ENCODE peak calls at places on chromosomes 12 and 14, in four cellular contexts. F is substantia nigra, C is A549, N is pancreas. H is an unnamed sample.

GRCh38 chr14:103705158-103705523 is 10.1 kb downstream of the XRCC3 start:
- DNase-seq in F (no peak), C (no peak), N (no peak), H (no peak)

GRCh38 chr12:103326190-103326589 is 169.6 kb downstream of the C12orf42 start:
- DNase-seq in F (no peak), C (peak; percentile 9), N (no peak), H (no peak)

GRCh38 chr14:30243805-30244204 is 315.2 kb upstream of the G2E3 start:
- DNase-seq in F (no peak), C (no peak), N (no peak), H (no peak)

GRCh38 chr14:94773017-94773681 is 3.2 kb upstream of the GSC start:
- DNase-seq in F (no peak), C (no peak), N (no peak), H (no peak)

GRCh38 chr12:107514887-107515445 is 170.6 kb upstream of the PWP1 start:
- DNase-seq in F (no peak), C (peak; percentile 53), N (no peak), H (no peak)

GRCh38 chr12:78951746-78952532 is 87.4 kb downstream of the SYT1 start:
- DNase-seq in F (no peak), C (no peak), N (no peak), H (no peak)

GRCh38 chr14:42469637-42470426 is 863.2 kb downstream of the LRFN5 start:
- DNase-seq in F (no peak), C (peak; percentile 26), N (no peak), H (no peak)

GRCh38 chr14:50410921-50411320 is 14.2 kb upstream of the CDKL1 start:
- DNase-seq in F (no peak), C (no peak), N (no peak), H (no peak)

GRCh38 chr12:6093764-6094163 is 30.7 kb downstream of the VWF start:
- DNase-seq in F (no peak), C (no peak), N (no peak), H (no peak)
- H3K27ac ChIP-seq in F (no peak overlapping the region), C (peak overlapping the region; percentile 65), N (no peak overlapping the region), H (peak overlapping the region; percentile 58)

GRCh38 chr12:117907108-117907689 is 61.6 kb downstream of the KSR2 start:
- DNase-seq in F (no peak), C (no peak), N (peak; percentile 54), H (no peak)
- H3K27ac ChIP-seq in F (no peak overlapping the region), C (no peak overlapping the region), N (no peak overlapping the region), H (no peak overlapping the region)

GRCh38 chr12:25051583-25052190 is 102.8 kb upstream of the BCAT1 start:
- DNase-seq in F (no peak), C (no peak), N (no peak), H (no peak)
- H3K27ac ChIP-seq in F (no peak overlapping the region), C (no peak overlapping the region), N (peak overlapping the region; percentile 75), H (no peak overlapping the region)

GRCh38 chr12:111447571-111448265 is 42.0 kb downstream of the SH2B3 start:
- DNase-seq in F (no peak), C (no peak), N (no peak), H (no peak)

GRCh38 chr12:111448266-111448830 is 42.6 kb downstream of the SH2B3 start:
- DNase-seq in F (no peak), C (no peak), N (no peak), H (peak; percentile 18)

GRCh38 chr12:111451232-111451631 is 45.5 kb downstream of the SH2B3 start:
- DNase-seq in F (no peak), C (no peak), N (no peak), H (no peak)

GRCh38 chr12:111450676-111451075 is 45.0 kb downstream of the SH2B3 start:
- DNase-seq in F (no peak), C (no peak), N (peak; percentile 43), H (peak; percentile 25)

DNA sequence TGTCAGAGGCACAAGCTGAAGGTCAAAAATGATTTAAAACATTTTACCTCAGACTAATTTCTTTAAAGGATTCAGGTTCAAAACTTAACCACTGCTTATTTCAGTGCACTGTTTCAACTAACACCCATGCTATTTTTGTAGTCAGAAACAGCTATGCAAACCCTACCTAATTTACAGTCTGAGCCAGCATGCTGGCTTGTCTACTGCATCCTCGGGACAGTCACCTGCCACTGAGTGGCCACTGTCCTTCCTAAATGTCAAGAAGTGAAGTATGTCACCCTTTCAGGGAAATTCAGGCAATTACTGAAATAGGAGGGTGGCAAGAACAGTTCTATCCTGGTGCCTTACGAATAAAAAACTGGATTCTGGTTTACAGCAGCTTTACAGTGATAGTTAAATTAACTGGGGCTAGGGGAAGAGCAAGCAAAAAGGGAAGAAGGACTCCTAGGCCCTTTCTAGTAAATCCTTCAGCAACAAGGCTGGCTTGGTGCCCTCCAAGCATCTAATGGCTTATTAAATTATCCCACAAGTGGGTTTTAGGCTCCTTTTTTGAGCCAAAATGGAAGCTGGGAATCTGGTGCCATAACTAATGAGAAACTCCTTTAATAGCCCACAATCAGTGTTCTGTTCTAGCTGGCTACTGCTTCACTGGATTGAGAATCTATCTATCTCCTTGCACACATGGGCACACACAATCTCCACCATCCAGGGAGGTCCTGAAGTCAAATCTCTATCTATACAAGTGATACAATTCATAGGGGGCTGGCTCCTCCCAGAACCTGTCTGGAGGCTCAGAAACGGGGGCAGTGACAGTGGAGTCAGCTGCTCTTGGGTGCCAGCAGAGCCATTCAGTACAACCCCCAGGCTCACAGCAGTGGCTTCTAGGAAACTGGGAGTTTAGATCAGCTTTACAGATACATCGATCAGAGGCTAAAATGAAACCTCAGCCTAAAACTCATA is 43.4 kb downstream of the SH2B3 start:
- DNase-seq in F (no peak), C (no peak), N (no peak), H (peak; percentile 48)
- H3K27ac ChIP-seq in F (peak overlapping the region; percentile 51), C (no peak overlapping the region), N (no peak overlapping the region), H (peak overlapping the region; percentile 85)

GRCh38 chr12:77253321-77253720 is 188.0 kb upstream of the E2F7 start:
- DNase-seq in F (no peak), C (no peak), N (no peak), H (no peak)

GRCh38 chr12:77249892-77250291 is 184.5 kb upstream of the E2F7 start:
- DNase-seq in F (no peak), C (no peak), N (no peak), H (no peak)

GRCh38 chr12:77243345-77243744 is 178.0 kb upstream of the E2F7 start:
- DNase-seq in F (no peak), C (no peak), N (no peak), H (no peak)

GRCh38 chr12:77251799-77252198 is 186.4 kb upstream of the E2F7 start:
- DNase-seq in F (no peak), C (no peak), N (no peak), H (no peak)

DNA sequence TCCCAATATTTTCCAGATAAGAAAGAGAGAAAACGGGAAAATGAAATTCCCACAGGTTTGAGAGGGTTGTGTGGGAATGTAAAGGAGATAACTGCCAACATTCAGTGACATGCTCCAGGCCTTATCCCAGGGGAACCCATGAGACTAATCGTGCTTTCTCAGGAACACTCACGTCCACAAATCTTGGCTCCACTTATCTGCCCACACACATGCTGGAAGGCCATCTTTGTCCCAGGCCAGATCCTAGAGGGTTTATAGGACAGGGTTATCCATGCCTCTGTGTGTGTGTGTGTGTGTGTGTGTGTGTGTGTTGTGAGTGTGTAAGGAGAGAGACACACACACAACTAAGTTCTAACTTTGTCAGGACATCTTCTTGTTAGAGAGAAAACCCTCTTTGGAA is 182.2 kb upstream of the E2F7 start:
- DNase-seq in F (no peak), C (no peak), N (no peak), H (no peak)
- H3K27ac ChIP-seq in F (no peak overlapping the region), C (no peak overlapping the region), N (no peak overlapping the region), H (no peak overlapping the region)

H was measured in gastrocnemius medialis.